ENCODE peak calls at places on chromosomes 13 and 19, in six cellular contexts. M is Daoy, C is GM20000, D is mucosa of gallbladder, B is HT-29, X is PC-3. S is an unnamed sample.

GRCh38 chr19:47512948-47513319 is 1.9 kb downstream of the NAPA start:
- DNase-seq in D (no peak), C (no peak), X (no peak), B (no peak), M (no peak), S (no peak)

GRCh38 chr13:67148219-67148583 is 81.9 kb downstream of the PCDH9 start:
- DNase-seq in C (no peak), D (no peak), X (no peak), M (no peak), B (no peak), S (no peak)

GRCh38 chr13:100529666-100530065 is 58.9 kb downstream of the GGACT start:
- DNase-seq in M (no peak), D (no peak), C (no peak), B (no peak), X (no peak), S (no peak)

GRCh38 chr19:4914736-4915501 is 5.6 kb downstream of the UHRF1 start:
- DNase-seq in X (peak), M (peak), B (peak), C (peak), D (peak), S (peak)

GRCh38 chr19:50912727-50913716 is 1.8 kb upstream of the KLK4 start:
- DNase-seq in X (no peak), M (peak), B (no peak), C (peak), D (no peak), S (no peak)

GRCh38 chr13:45370922-45371406 is 30.0 kb upstream of the TPT1 start:
- DNase-seq in B (peak), C (peak), D (peak), M (peak), X (peak), S (peak)

GRCh38 chr19:18520848-18521691 is 800 bp downstream of the ELL start:
- DNase-seq in D (peak), X (no peak), C (peak), B (peak), M (peak), S (peak)

GRCh38 chr19:50419580-50420035 is 870 bp downstream of the SPIB start:
- DNase-seq in X (no peak), D (no peak), B (no peak), C (peak), M (no peak), S (no peak)

GRCh38 chr13:37303610-37304009 is 198.1 kb upstream of the CSNK1A1L start:
- DNase-seq in D (no peak), C (no peak), X (no peak), B (no peak), M (no peak), S (no peak)

GRCh38 chr19:30498707-30499106 is 126.5 kb downstream of the ZNF536 start:
- DNase-seq in X (no peak), D (no peak), B (no peak), M (peak), C (no peak), S (no peak)

GRCh38 chr19:33235996-33236350 is 10.3 kb upstream of the SLC7A10 start:
- DNase-seq in B (no peak), D (no peak), M (no peak), C (no peak), X (no peak), S (no peak)

GRCh38 chr19:39247701-39248664 is 673 bp downstream of the IFNL4 start:
- DNase-seq in X (no peak), B (no peak), M (peak), C (no peak), D (no peak), S (no peak)

GRCh38 chr13:54950546-54950945 is 1921.9 kb downstream of the OLFM4 start:
- DNase-seq in M (no peak), X (no peak), D (no peak), C (no peak), B (no peak), S (no peak)

GRCh38 chr13:112510002-112510780 is 77.8 kb downstream of the TUBGCP3 start:
- DNase-seq in C (peak), M (peak), B (peak), D (peak), X (peak), S (peak)

GRCh38 chr13:41496420-41497234 is 39.3 kb downstream of the RGCC start:
- DNase-seq in M (peak), X (no peak), B (no peak), D (no peak), C (no peak), S (no peak)

GRCh38 chr19:58577581-58578429 is 4.7 kb upstream of the MZF1 start:
- DNase-seq in D (peak), X (no peak), C (no peak), B (peak), M (no peak), S (no peak)